ENCODE peak calls at places on chromosomes 13 and 19, in six cellular contexts. K, G, N, D, L and X are unnamed samples.

GRCh38 chr13:40402931-40403412 is 263.5 kb downstream of the FOXO1 start:
- DNase-seq in N (no peak), D (no peak), G (peak), L (no peak), K (no peak), X (peak)

GRCh38 chr19:18915639-18916038 is 3.5 kb downstream of the COPE start:
- DNase-seq in G (peak), N (no peak), L (no peak), D (no peak), K (no peak), X (peak)

GRCh38 chr19:15323496-15324235 is 8.7 kb downstream of the BRD4 start:
- DNase-seq in G (peak), L (peak), D (peak), N (no peak), K (peak), X (peak)

GRCh38 chr13:99686157-99686572 is 184.9 kb downstream of the TM9SF2 start:
- DNase-seq in D (no peak), L (no peak), N (no peak), K (no peak), G (no peak), X (peak)

GRCh38 chr19:43594710-43595604 is 977 bp downstream of the IRGQ start:
- DNase-seq in D (peak), K (no peak), N (peak), G (peak), L (peak), X (peak)

GRCh38 chr13:98923641-98924397 is 54.0 kb downstream of the DOCK9 start:
- DNase-seq in N (no peak), K (peak), D (no peak), L (no peak), G (no peak), X (no peak)

GRCh38 chr19:3463039-3463958 is 17.0 kb downstream of the SMIM24 start:
- DNase-seq in L (no peak), N (no peak), K (no peak), G (no peak), D (no peak), X (no peak)

GRCh38 chr19:7391218-7391670 is 42.5 kb downstream of the ARHGEF18 start:
- DNase-seq in K (no peak), N (no peak), L (no peak), G (no peak), D (no peak), X (peak)

GRCh38 chr19:45953676-45954075 is 20.0 kb downstream of the NOVA2 start:
- DNase-seq in L (no peak), D (no peak), K (no peak), G (peak), N (no peak), X (peak)

GRCh38 chr19:17385878-17386611 is 8.0 kb downstream of the CCDC194 start:
- DNase-seq in L (peak), D (no peak), K (peak), G (peak), N (peak), X (peak)